ENCODE peak calls at places on chromosomes 7 and 10, in seven cellular contexts. Z is stimulated activated CD4-positive, alpha-beta T cell treated with anti-CD3 and anti-CD28 coated beads, Interleukin-15, amount 100 ng/mL, for 48 hours; R is activated CD4-positive, alpha-beta T cell treated with anti-CD3 and anti-CD28 coated beads for 24 hours; O is AG10803; S is DMS 273 treated with DMSO at 0.1 percent for 48 hours; I is stimulated activated CD8-positive, alpha-beta memory T cell treated with anti-CD3 and anti-CD28 coated beads, Interleukin-7, amount 100 ng/mL, for 4 hours; V is A549. A is an unnamed sample.

GRCh38 chr7:18552311-18552916 is 56.9 kb downstream of the HDAC9 start:
- DNase-seq in Z (no peak), R (no peak), O (no peak), S (no peak), I (no peak), V (no peak), A (no peak)

GRCh38 chr7:138154646-138155045 is 78.4 kb downstream of the AKR1D1 start:
- DNase-seq in Z (no peak), R (no peak), O (no peak), S (no peak), I (no peak), V (no peak), A (no peak)

GRCh38 chr7:155416646-155417380 is 41.1 kb upstream of the EN2 start:
- DNase-seq in Z (no peak), R (no peak), O (no peak), S (no peak), I (no peak), V (no peak), A (no peak)

GRCh38 chr10:9274206-9274755 is 1219.8 kb downstream of the GATA3 start:
- DNase-seq in Z (no peak), R (no peak), O (no peak), S (no peak), I (no peak), V (no peak), A (no peak)

GRCh38 chr10:123808873-123809272 is 82.7 kb downstream of the CPXM2 start:
- DNase-seq in Z (no peak), R (no peak), O (peak; percentile 92), S (no peak), I (no peak), V (no peak), A (no peak)

GRCh38 chr7:17099083-17099973 is 199.1 kb upstream of the AHR start:
- DNase-seq in Z (no peak), R (no peak), O (peak; percentile 55), S (no peak), I (no peak), V (peak; percentile 50), A (no peak)

GRCh38 chr7:101216001-101216859 is 1.2 kb downstream of the PLOD3 start:
- DNase-seq in Z (no peak), R (no peak), O (peak; percentile 27), S (no peak), I (no peak), V (no peak), A (no peak)

GRCh38 chr7:31778296-31778695 is 91.3 kb downstream of the PPP1R17 start:
- DNase-seq in Z (no peak), R (no peak), O (no peak), S (no peak), I (no peak), V (no peak), A (no peak)

GRCh38 chr10:61903991-61904350 is 2.5 kb downstream of the ARID5B start:
- DNase-seq in Z (no peak), R (no peak), O (peak; percentile 26), S (no peak), I (no peak), V (no peak), A (no peak)

GRCh38 chr7:158784270-158784669 is 45.0 kb downstream of the ESYT2 start:
- DNase-seq in Z (no peak), R (no peak), O (peak; percentile 30), S (no peak), I (no peak), V (no peak), A (no peak)

GRCh38 chr10:26334932-26335573 is 103.1 kb upstream of the APBB1IP start:
- DNase-seq in Z (peak; percentile 43), R (peak; percentile 46), O (peak; percentile 61), S (peak; percentile 13), I (peak; percentile 28), V (peak; percentile 54), A (peak; percentile 15)

GRCh38 chr7:106568002-106568679 is 92.8 kb downstream of the CCDC71L start:
- DNase-seq in Z (no peak), R (no peak), O (no peak), S (no peak), I (no peak), V (no peak), A (no peak)

GRCh38 chr10:43202224-43202656 is 64.0 kb downstream of the CSGALNACT2 start:
- DNase-seq in Z (peak; percentile 44), R (no peak), O (peak; percentile 19), S (no peak), I (peak; percentile 27), V (no peak), A (no peak)

GRCh38 chr10:117662126-117662525 is 119.6 kb downstream of the EMX2 start:
- DNase-seq in Z (no peak), R (no peak), O (peak; percentile 86), S (no peak), I (no peak), V (no peak), A (no peak)

GRCh38 chr7:113452245-113452644 is 333.9 kb upstream of the SMIM30 start:
- DNase-seq in Z (no peak), R (no peak), O (no peak), S (no peak), I (no peak), V (no peak), A (no peak)

GRCh38 chr7:37071124-37071523 is 346.8 kb upstream of the AOAH start:
- DNase-seq in Z (no peak), R (no peak), O (no peak), S (no peak), I (no peak), V (no peak), A (no peak)

GRCh38 chr10:130929422-130930325 is 381.8 kb downstream of the TCERG1L start:
- DNase-seq in Z (no peak), R (no peak), O (no peak), S (no peak), I (no peak), V (no peak), A (no peak)

GRCh38 chr10:51171946-51172345 is 97.7 kb downstream of the PRKG1 start:
- DNase-seq in Z (no peak), R (no peak), O (peak; percentile 64), S (no peak), I (no peak), V (no peak), A (no peak)

GRCh38 chr7:92281031-92281430 is 35.3 kb downstream of the ANKIB1 start:
- DNase-seq in Z (no peak), R (no peak), O (no peak), S (no peak), I (no peak), V (no peak), A (no peak)

GRCh38 chr7:98084631-98085030 is 22.0 kb upstream of the LMTK2 start:
- DNase-seq in Z (no peak), R (no peak), O (no peak), S (no peak), I (no peak), V (no peak), A (no peak)

A was measured in hippocampal formation.